ENCODE peak calls at places on chromosomes 16 and 17, in ten cellular contexts. M is psoas muscle, D is GM23248, N is thoracic aorta, V is A673, G is testis, P is cardiac muscle cell, F is transverse colon, X is neural progenitor cell, U is substantia nigra. S is an unnamed sample.

GRCh38 chr17:68526548-68526947 is 14.3 kb downstream of the PRKAR1A start:
- DNase-seq in V (no peak), D (no peak), N (no peak), X (no peak), U (no peak), F (no peak), P (no peak), G (no peak), M (no peak), S (no peak)

GRCh38 chr17:18257747-18258355 is 687 bp downstream of the FLII start:
- DNase-seq in P (peak), U (peak), G (peak), M (peak), V (no peak), D (peak), F (peak), N (peak), X (peak), S (peak)

GRCh38 chr16:24544640-24545039 is 5.3 kb downstream of the RBBP6 start:
- DNase-seq in U (peak), F (no peak), D (peak), X (no peak), G (no peak), P (no peak), M (no peak), V (no peak), N (no peak), S (no peak)

GRCh38 chr16:21158208-21159110 is at the start of gene LDAF1:
- DNase-seq in P (peak), X (peak), M (peak), G (peak), F (peak), U (peak), D (peak), V (peak), N (peak), S (peak)

GRCh38 chr17:76492989-76493501 is 8.2 kb downstream of the RHBDF2 start:
- DNase-seq in V (no peak), G (peak), P (no peak), M (peak), X (no peak), F (peak), N (no peak), D (peak), U (no peak), S (peak)

GRCh38 chr16:56964243-56965148 is 2.7 kb downstream of the CETP start:
- DNase-seq in N (peak), X (peak), M (peak), V (peak), F (peak), D (peak), U (peak), P (peak), G (peak), S (peak)

GRCh38 chr16:3596101-3596861 is 15.1 kb downstream of the SLX4 start:
- DNase-seq in N (no peak), F (no peak), G (no peak), V (no peak), P (no peak), X (no peak), U (no peak), M (no peak), D (no peak), S (no peak)

GRCh38 chr17:63278731-63279442 is 167.2 kb downstream of the CYB561 start:
- DNase-seq in V (no peak), U (no peak), X (no peak), D (no peak), N (no peak), F (no peak), P (no peak), G (no peak), M (no peak), S (peak)

GRCh38 chr16:56481468-56482112 is 30.2 kb downstream of the OGFOD1 start:
- DNase-seq in X (no peak), U (no peak), G (no peak), M (peak), F (no peak), N (no peak), P (no peak), D (peak), V (no peak), S (no peak)

GRCh38 chr17:4209611-4210010 is 54.2 kb downstream of the ANKFY1 start:
- DNase-seq in U (no peak), P (no peak), D (no peak), M (no peak), X (no peak), N (no peak), V (no peak), G (no peak), F (no peak), S (no peak)

GRCh38 chr16:104355-104754 is 26.3 kb downstream of the MPG start:
- DNase-seq in X (no peak), D (no peak), N (no peak), U (no peak), P (no peak), F (no peak), V (no peak), G (no peak), M (no peak), S (no peak)

GRCh38 chr16:74297296-74297665 is 667 bp downstream of the PSMD7 start:
- DNase-seq in G (no peak), F (peak), N (peak), X (peak), V (peak), U (peak), P (peak), M (peak), D (peak), S (peak)

GRCh38 chr16:85352221-85352620 is 239.9 kb upstream of the CIBAR2 start:
- DNase-seq in G (no peak), V (no peak), D (no peak), N (no peak), U (no peak), X (peak), P (no peak), F (no peak), M (no peak), S (no peak)

GRCh38 chr16:21554795-21555585 is 44.4 kb upstream of the METTL9 start:
- DNase-seq in X (peak), F (peak), P (peak), D (peak), V (peak), G (peak), M (peak), U (peak), N (peak), S (peak)

GRCh38 chr17:50631908-50632571 is 2.6 kb upstream of the ABCC3 start:
- DNase-seq in F (no peak), G (no peak), M (no peak), P (no peak), X (no peak), N (no peak), V (no peak), D (peak), U (no peak), S (peak)

GRCh38 chr17:57257213-57257873 is 1.0 kb downstream of the MSI2 start:
- DNase-seq in U (no peak), G (no peak), F (peak), M (no peak), X (peak), D (peak), V (no peak), P (no peak), N (no peak), S (no peak)

GRCh38 chr16:31215287-31216115 is 1.4 kb downstream of the PYDC1 start:
- DNase-seq in P (peak), D (peak), G (peak), U (peak), F (peak), M (peak), V (peak), X (peak), N (no peak), S (peak)

GRCh38 chr17:18004345-18004744 is 31.7 kb downstream of the DRC3 start:
- DNase-seq in D (no peak), M (peak), P (no peak), U (no peak), X (no peak), V (no peak), G (no peak), N (no peak), F (no peak), S (peak)

GRCh38 chr17:17769869-17770361 is 66.9 kb downstream of the SREBF1 start:
- DNase-seq in G (no peak), P (no peak), X (no peak), V (no peak), U (no peak), F (no peak), D (no peak), M (no peak), N (no peak), S (no peak)

GRCh38 chr17:74484066-74484465 is 17.6 kb downstream of the CD300A start:
- DNase-seq in N (no peak), X (no peak), P (no peak), M (no peak), U (no peak), F (no peak), V (no peak), D (no peak), G (no peak), S (no peak)

GRCh38 chr16:87541004-87541881 is 48.4 kb upstream of the ZCCHC14 start:
- DNase-seq in D (peak), U (peak), N (peak), F (peak), V (peak), P (no peak), M (no peak), G (no peak), X (peak), S (no peak)

GRCh38 chr17:49741009-49741691 is 22.8 kb downstream of the FAM117A start:
- DNase-seq in G (no peak), D (peak), F (no peak), U (no peak), N (no peak), V (no peak), P (no peak), M (no peak), X (no peak), S (peak)

GRCh38 chr17:81340606-81341346 is 45.7 kb upstream of the SLC38A10 start:
- DNase-seq in M (no peak), U (no peak), V (no peak), N (no peak), F (no peak), X (no peak), D (peak), G (no peak), P (no peak), S (no peak)

GRCh38 chr16:11273721-11274324 is 394 bp upstream of the PRM3 start:
- DNase-seq in P (no peak), G (no peak), M (no peak), X (no peak), V (no peak), N (no peak), U (peak), D (no peak), F (no peak), S (no peak)

DNA sequence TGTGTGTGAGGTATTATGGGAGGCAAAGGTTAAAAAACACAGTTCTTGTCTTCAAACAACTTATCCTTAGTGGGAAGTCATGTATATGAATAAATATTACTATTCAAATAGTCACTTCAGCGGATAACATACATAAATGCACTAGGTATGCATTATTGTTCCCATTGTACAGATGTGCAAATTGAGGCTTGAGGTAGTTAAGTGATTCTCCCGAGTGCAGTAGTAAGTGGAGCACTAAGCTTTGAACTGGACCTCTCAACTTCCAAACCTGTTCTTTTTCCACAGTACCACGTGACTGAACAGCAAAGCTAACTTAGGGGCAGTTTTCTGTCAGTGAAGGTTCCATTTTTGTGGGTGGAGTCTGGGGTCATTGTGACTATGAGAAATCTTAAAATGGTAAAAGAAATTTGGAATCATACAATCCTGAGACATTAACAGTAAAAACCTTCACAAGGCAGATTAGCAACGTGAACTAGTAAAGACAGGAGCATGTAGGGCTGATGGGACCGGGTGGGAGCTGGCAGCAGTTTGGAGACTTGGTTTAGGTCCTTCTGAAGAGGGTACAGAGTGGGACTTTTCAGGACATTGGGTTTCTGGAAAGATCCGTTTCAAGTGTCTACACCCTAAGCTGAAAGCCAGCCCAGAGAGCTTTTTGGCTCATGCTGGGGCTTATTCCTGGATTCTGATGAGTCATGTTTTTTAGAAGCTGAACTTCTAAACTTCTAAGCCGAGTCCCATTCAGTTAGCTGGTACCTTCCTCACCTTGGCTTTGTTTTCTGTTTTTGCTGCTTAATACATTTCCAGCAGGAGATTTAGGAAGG is 204.9 kb downstream of the PRKCA start:
- DNase-seq in P (no peak), F (no peak), M (no peak), X (no peak), N (peak), U (no peak), V (peak), G (peak), D (peak), S (peak)
- H3K27ac ChIP-seq in P (no peak), F (peak), M (no peak), X (no peak), N (no peak), U (peak), V (no peak), G (peak), D (peak), S (peak)

GRCh38 chr17:64411999-64412771 is 21.5 kb upstream of the PECAM1 start:
- DNase-seq in P (peak), F (peak), V (peak), M (peak), X (peak), N (no peak), G (peak), D (peak), U (peak), S (no peak)
- H3K27ac ChIP-seq in P (no peak), F (peak), V (no peak), M (peak), X (peak), N (no peak), G (no peak), D (no peak), U (no peak), S (no peak)

GRCh38 chr16:50665128-50665878 is 15.8 kb downstream of the SNX20 start:
- DNase-seq in V (peak), D (peak), G (peak), P (peak), M (peak), F (peak), U (peak), X (peak), N (no peak), S (peak)
- H3K27ac ChIP-seq in V (no peak), D (no peak), G (no peak), P (no peak), M (peak), F (peak), U (peak), X (no peak), N (peak), S (no peak)

GRCh38 chr17:39633570-39634183 is 3.3 kb upstream of the STARD3 start:
- DNase-seq in G (no peak), P (no peak), D (no peak), X (no peak), N (no peak), F (no peak), V (no peak), U (no peak), M (no peak), S (no peak)
- H3K27ac ChIP-seq in G (no peak), P (no peak), D (no peak), X (no peak), N (no peak), F (peak), V (no peak), U (no peak), M (no peak), S (no peak)